ENCODE peak calls at places on chromosomes 6 and 20, in seven cellular contexts. One of them, this sample, is unnamed.

GRCh38 chr6:1047926-1048595 is 263.8 kb upstream of the FOXQ1 start:
- DNase-seq in HepG2: no peak
- DNase-seq in A549: no peak
- DNase-seq in IMR-90: no peak
- DNase-seq in GM12878: no peak
- DNase-seq in H1: no peak
- DNase-seq in SK-N-SH: no peak
- DNase-seq in this sample: no peak

GRCh38 chr6:100906325-100906724 is 25.2 kb upstream of the ASCC3 start:
- DNase-seq in HepG2: no peak
- DNase-seq in A549: no peak
- DNase-seq in IMR-90: no peak
- DNase-seq in GM12878: no peak
- DNase-seq in H1: no peak
- DNase-seq in SK-N-SH: no peak
- DNase-seq in this sample: no peak

GRCh38 chr20:9884666-9885065 is 45.8 kb upstream of the PAK5 start:
- DNase-seq in HepG2: no peak
- DNase-seq in A549: peak
- DNase-seq in IMR-90: peak
- DNase-seq in GM12878: no peak
- DNase-seq in H1: no peak
- DNase-seq in SK-N-SH: no peak
- DNase-seq in this sample: no peak

GRCh38 chr6:47787620-47788497 is 6.0 kb downstream of the OPN5 start:
- DNase-seq in HepG2: peak
- DNase-seq in A549: peak
- DNase-seq in IMR-90: peak
- DNase-seq in GM12878: no peak
- DNase-seq in H1: no peak
- DNase-seq in SK-N-SH: peak
- DNase-seq in this sample: peak

GRCh38 chr6:5093231-5094015 is 8.3 kb downstream of the PPP1R3G start:
- DNase-seq in HepG2: no peak
- DNase-seq in A549: no peak
- DNase-seq in IMR-90: no peak
- DNase-seq in GM12878: no peak
- DNase-seq in H1: no peak
- DNase-seq in SK-N-SH: no peak
- DNase-seq in this sample: no peak

GRCh38 chr20:45685896-45686295 is 15.9 kb upstream of the WFDC11 start:
- DNase-seq in HepG2: no peak
- DNase-seq in A549: peak
- DNase-seq in IMR-90: no peak
- DNase-seq in GM12878: no peak
- DNase-seq in H1: peak
- DNase-seq in SK-N-SH: no peak
- DNase-seq in this sample: peak

GRCh38 chr20:49560186-49560585 is 7.8 kb downstream of the PTGIS start:
- DNase-seq in HepG2: no peak
- DNase-seq in A549: no peak
- DNase-seq in IMR-90: no peak
- DNase-seq in GM12878: no peak
- DNase-seq in H1: no peak
- DNase-seq in SK-N-SH: no peak
- DNase-seq in this sample: no peak

GRCh38 chr6:21808045-21808470 is 214.5 kb downstream of the SOX4 start:
- DNase-seq in HepG2: no peak
- DNase-seq in A549: peak
- DNase-seq in IMR-90: peak
- DNase-seq in GM12878: no peak
- DNase-seq in H1: no peak
- DNase-seq in SK-N-SH: no peak
- DNase-seq in this sample: no peak

GRCh38 chr6:71482742-71483141 is 194.1 kb downstream of the OGFRL1 start:
- DNase-seq in HepG2: no peak
- DNase-seq in A549: peak
- DNase-seq in IMR-90: no peak
- DNase-seq in GM12878: no peak
- DNase-seq in H1: no peak
- DNase-seq in SK-N-SH: no peak
- DNase-seq in this sample: no peak

GRCh38 chr6:27889628-27890315 is 22.4 kb downstream of the OR2B2 start:
- DNase-seq in HepG2: no peak
- DNase-seq in A549: peak
- DNase-seq in IMR-90: no peak
- DNase-seq in GM12878: no peak
- DNase-seq in H1: no peak
- DNase-seq in SK-N-SH: no peak
- DNase-seq in this sample: peak

GRCh38 chr6:154408906-154409500 is 52.4 kb upstream of the IPCEF1 start:
- DNase-seq in HepG2: no peak
- DNase-seq in A549: peak
- DNase-seq in IMR-90: peak
- DNase-seq in GM12878: no peak
- DNase-seq in H1: no peak
- DNase-seq in SK-N-SH: no peak
- DNase-seq in this sample: no peak

DNA sequence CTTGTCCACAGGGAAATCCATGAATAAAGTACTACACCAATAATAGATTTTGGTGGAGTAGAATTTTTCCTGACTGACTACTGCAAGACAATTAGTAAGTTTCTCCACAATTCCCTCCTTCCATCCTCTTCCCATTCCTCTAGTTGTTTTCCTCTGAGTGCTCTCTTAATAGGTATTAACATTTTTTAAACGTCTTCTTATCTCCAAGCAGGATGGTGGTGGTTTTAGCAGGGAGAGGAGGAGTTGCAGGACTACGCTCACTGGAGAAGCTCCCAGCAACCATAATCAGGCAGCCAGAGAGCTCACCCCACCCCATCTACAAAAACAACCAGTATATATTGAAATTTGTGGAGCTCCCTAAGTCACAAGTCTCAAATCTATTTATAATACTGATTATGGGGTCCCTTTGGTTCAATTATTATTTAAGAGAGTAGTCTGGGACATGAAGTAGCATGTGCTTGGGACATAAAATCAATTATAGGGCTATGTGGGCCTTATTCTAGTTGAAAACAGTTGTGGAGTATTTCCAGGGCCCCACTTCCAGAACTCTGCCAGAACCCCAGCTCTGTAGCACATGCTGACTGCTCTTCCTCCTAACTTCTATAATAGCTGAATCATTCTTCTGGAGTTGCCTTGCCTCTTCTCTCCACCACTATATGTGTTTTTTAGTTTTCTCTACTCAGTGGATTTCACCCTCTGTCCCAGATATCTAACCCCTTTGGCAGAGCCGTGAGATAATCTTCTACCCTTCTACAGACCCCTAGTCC is 49.8 kb downstream of the MYB start:
- DNase-seq in HepG2: no peak
- DNase-seq in A549: no peak
- DNase-seq in IMR-90: no peak
- DNase-seq in GM12878: no peak
- DNase-seq in H1: no peak
- DNase-seq in SK-N-SH: no peak
- DNase-seq in this sample: peak
- TF ChIP-seq RFX5 in HepG2: no peak
- TF ChIP-seq RFX5 in A549: no peak
- TF ChIP-seq RFX5 in IMR-90: no peak
- TF ChIP-seq RFX5 in GM12878: no peak
- TF ChIP-seq RFX5 in H1: no peak
- TF ChIP-seq RFX5 in SK-N-SH: no peak
- TF ChIP-seq RFX5 in this sample: no peak

GRCh38 chr20:13996265-13996664 is 949 bp downstream of the MACROD2 start:
- DNase-seq in HepG2: no peak
- DNase-seq in A549: no peak
- DNase-seq in IMR-90: no peak
- DNase-seq in GM12878: no peak
- DNase-seq in H1: no peak
- DNase-seq in SK-N-SH: no peak
- DNase-seq in this sample: no peak

GRCh38 chr20:13995086-13995665 is at the start of gene MACROD2:
- DNase-seq in HepG2: peak
- DNase-seq in A549: peak
- DNase-seq in IMR-90: peak
- DNase-seq in GM12878: no peak
- DNase-seq in H1: peak
- DNase-seq in SK-N-SH: peak
- DNase-seq in this sample: peak

GRCh38 chr20:13991311-13991710 is 897 bp upstream of the SEL1L2 start:
- DNase-seq in HepG2: no peak
- DNase-seq in A549: no peak
- DNase-seq in IMR-90: no peak
- DNase-seq in GM12878: no peak
- DNase-seq in H1: no peak
- DNase-seq in SK-N-SH: no peak
- DNase-seq in this sample: no peak

GRCh38 chr20:13995841-13996240 is 525 bp downstream of the MACROD2 start:
- DNase-seq in HepG2: no peak
- DNase-seq in A549: peak
- DNase-seq in IMR-90: no peak
- DNase-seq in GM12878: no peak
- DNase-seq in H1: no peak
- DNase-seq in SK-N-SH: peak
- DNase-seq in this sample: no peak

GRCh38 chr20:13990465-13990864 is at the start of gene SEL1L2:
- DNase-seq in HepG2: no peak
- DNase-seq in A549: no peak
- DNase-seq in IMR-90: no peak
- DNase-seq in GM12878: no peak
- DNase-seq in H1: no peak
- DNase-seq in SK-N-SH: peak
- DNase-seq in this sample: no peak
- TF ChIP-seq RFX5 in HepG2: no peak
- TF ChIP-seq RFX5 in A549: no peak
- TF ChIP-seq RFX5 in IMR-90: no peak
- TF ChIP-seq RFX5 in GM12878: no peak
- TF ChIP-seq RFX5 in H1: no peak
- TF ChIP-seq RFX5 in SK-N-SH: no peak
- TF ChIP-seq RFX5 in this sample: no peak

DNA sequence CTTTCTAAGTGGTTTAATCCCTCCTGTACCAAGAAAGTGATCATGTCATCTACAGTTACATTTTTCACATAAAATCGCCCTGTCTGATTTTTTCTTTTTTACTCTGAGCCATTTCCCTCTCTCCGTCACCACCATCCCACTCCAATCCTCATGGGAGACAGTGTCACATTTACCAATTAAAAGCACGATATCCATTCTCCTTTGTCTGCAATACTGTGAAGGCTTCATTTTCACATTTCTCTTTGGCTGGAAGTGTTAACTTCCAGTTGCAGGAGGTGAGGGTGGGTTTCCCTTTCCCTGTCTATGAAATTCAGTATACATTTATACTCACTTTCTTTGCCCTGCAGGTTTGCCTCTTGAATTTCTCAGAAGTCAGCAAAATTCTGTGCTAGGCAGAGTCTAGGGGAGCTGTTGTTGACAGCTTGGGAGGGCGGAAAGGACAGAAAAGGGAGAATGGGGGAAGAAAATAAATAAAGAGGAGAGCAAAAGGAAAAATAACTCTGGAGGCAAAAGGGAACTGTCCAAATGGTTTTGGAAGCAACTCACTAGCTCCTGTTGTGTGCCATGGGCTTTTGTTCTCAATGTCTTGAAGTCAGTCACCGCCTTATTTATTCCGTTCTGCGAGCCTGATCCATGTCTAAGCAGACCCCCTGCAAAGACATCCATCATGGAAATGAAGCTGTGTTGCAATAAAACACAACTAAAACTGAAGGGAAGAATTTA is 372.9 kb upstream of the CNR1 start:
- DNase-seq in HepG2: no peak
- DNase-seq in A549: no peak
- DNase-seq in IMR-90: no peak
- DNase-seq in GM12878: no peak
- DNase-seq in H1: no peak
- DNase-seq in SK-N-SH: no peak
- DNase-seq in this sample: no peak
- TF ChIP-seq RFX5 in HepG2: no peak
- TF ChIP-seq RFX5 in A549: no peak
- TF ChIP-seq RFX5 in IMR-90: no peak
- TF ChIP-seq RFX5 in GM12878: no peak
- TF ChIP-seq RFX5 in H1: no peak
- TF ChIP-seq RFX5 in SK-N-SH: no peak
- TF ChIP-seq RFX5 in this sample: no peak

GRCh38 chr6:33204415-33205171 is at the start of gene HSD17B8:
- DNase-seq in HepG2: peak
- DNase-seq in A549: peak
- DNase-seq in IMR-90: peak
- DNase-seq in GM12878: peak
- DNase-seq in H1: peak
- DNase-seq in SK-N-SH: peak
- DNase-seq in this sample: peak

GRCh38 chr6:33206864-33207568 is 1.3 kb upstream of the RING1 start:
- DNase-seq in HepG2: no peak
- DNase-seq in A549: no peak
- DNase-seq in IMR-90: peak
- DNase-seq in GM12878: no peak
- DNase-seq in H1: no peak
- DNase-seq in SK-N-SH: peak
- DNase-seq in this sample: no peak

GRCh38 chr6:33204165-33204414 is 365 bp upstream of the HSD17B8 start:
- DNase-seq in HepG2: no peak
- DNase-seq in A549: no peak
- DNase-seq in IMR-90: no peak
- DNase-seq in GM12878: no peak
- DNase-seq in H1: no peak
- DNase-seq in SK-N-SH: no peak
- DNase-seq in this sample: no peak

GRCh38 chr6:33206027-33206863 is 1.8 kb downstream of the HSD17B8 start:
- DNase-seq in HepG2: no peak
- DNase-seq in A549: no peak
- DNase-seq in IMR-90: no peak
- DNase-seq in GM12878: no peak
- DNase-seq in H1: no peak
- DNase-seq in SK-N-SH: peak
- DNase-seq in this sample: no peak

DNA sequence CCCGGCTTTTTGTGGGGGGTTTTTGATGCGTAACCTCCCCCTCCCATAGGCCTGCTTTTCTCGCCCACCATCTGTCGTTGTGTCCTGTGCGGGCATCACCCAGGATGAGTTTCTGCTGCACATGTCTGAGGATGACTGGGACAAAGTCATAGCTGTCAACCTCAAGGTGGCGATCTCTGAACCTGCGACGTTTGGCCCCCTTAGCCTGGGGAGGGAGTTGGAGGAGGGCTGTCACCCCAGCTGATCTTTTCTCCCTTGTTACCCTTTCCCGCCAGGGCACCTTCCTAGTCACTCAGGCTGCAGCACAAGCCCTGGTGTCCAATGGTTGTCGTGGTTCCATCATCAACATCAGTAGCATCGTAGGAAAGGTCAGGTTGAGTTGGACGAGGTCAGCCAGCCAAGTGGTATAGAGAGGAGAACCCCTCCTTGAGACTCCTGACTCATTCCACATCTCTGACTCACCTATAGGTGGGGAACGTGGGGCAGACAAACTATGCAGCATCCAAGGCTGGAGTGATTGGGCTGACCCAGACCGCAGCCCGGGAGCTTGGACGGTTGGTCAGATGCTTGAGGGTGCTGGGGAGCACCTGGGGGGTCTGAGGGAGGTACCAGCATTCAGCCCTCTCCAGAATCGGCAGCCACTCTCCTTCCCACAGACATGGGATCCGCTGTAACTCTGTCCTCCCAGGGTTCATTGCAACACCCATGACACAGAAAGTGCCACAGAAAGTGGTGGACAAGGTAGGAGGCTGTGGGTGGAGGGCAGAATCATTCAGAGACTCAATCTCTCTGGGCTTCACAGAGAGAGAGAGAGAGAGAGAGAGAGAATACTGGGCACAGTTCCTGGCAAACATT is 944 bp downstream of the HSD17B8 start:
- DNase-seq in HepG2: no peak
- DNase-seq in A549: peak
- DNase-seq in IMR-90: peak
- DNase-seq in GM12878: no peak
- DNase-seq in H1: no peak
- DNase-seq in SK-N-SH: peak
- DNase-seq in this sample: peak
- TF ChIP-seq RFX5 in HepG2: no peak
- TF ChIP-seq RFX5 in A549: no peak
- TF ChIP-seq RFX5 in IMR-90: no peak
- TF ChIP-seq RFX5 in GM12878: no peak
- TF ChIP-seq RFX5 in H1: no peak
- TF ChIP-seq RFX5 in SK-N-SH: no peak
- TF ChIP-seq RFX5 in this sample: no peak